ENCODE peak calls at places on chromosomes 7 and 10, in four cellular contexts. Q is AG09319, F is fibroblast of mammary gland, I is AG20443. G is an unnamed sample.

GRCh38 chr7:4882169-4882741 is 1.3 kb downstream of the RADIL start:
- DNase-seq in Q (peak; percentile 80), F (peak; percentile 92), I (peak; percentile 88), G (peak; percentile 40)

GRCh38 chr10:68963151-68963550 is 7.2 kb downstream of the DDX21 start:
- DNase-seq in Q (no peak), F (no peak), I (no peak), G (peak; percentile 65)

GRCh38 chr10:31745612-31746376 is 182.8 kb downstream of the ARHGAP12 start:
- DNase-seq in Q (peak; percentile 40), F (peak; percentile 98), I (peak; percentile 83), G (peak; percentile 84)

GRCh38 chr7:152383341-152384234 is 52.2 kb downstream of the KMT2C start:
- DNase-seq in Q (peak; percentile 44), F (peak; percentile 95), I (peak; percentile 46), G (peak; percentile 89)

GRCh38 chr7:20249924-20250323 is 32.7 kb upstream of the MACC1 start:
- DNase-seq in Q (peak; percentile 93), F (no peak), I (no peak), G (no peak)

GRCh38 chr10:116112232-116113231 is 160.5 kb downstream of the GFRA1 start:
- DNase-seq in Q (no peak), F (no peak), I (no peak), G (no peak)

GRCh38 chr10:28432210-28432676 is 100.7 kb upstream of the WAC start:
- DNase-seq in Q (peak; percentile 41), F (peak; percentile 75), I (peak; percentile 92), G (peak; percentile 66)

GRCh38 chr7:157997471-157997870 is 590.2 kb downstream of the PTPRN2 start:
- DNase-seq in Q (no peak), F (no peak), I (no peak), G (no peak)

G was measured in amniotic epithelial cell.